ENCODE peak calls at places on chromosomes 12 and 14, in seven cellular contexts. One of them, this sample, is unnamed.

GRCh38 chr12:64056741-64057140 is 165.4 kb downstream of the KICS2 start:
- DNase-seq in IMR-90: no peak
- DNase-seq in heart left ventricle: no peak
- DNase-seq in prostate gland: no peak
- DNase-seq in endothelial cell of umbilical vein: no peak
- DNase-seq in adrenal gland: no peak
- DNase-seq in gastrocnemius medialis: no peak
- DNase-seq in this sample: no peak

GRCh38 chr12:91043408-91043807 is 14.4 kb downstream of the KERA start:
- DNase-seq in IMR-90: no peak
- DNase-seq in heart left ventricle: no peak
- DNase-seq in prostate gland: no peak
- DNase-seq in endothelial cell of umbilical vein: no peak
- DNase-seq in adrenal gland: no peak
- DNase-seq in gastrocnemius medialis: no peak
- DNase-seq in this sample: no peak

GRCh38 chr14:29892327-29892726 is 35.3 kb downstream of the PRKD1 start:
- DNase-seq in IMR-90: peak; percentile 13
- DNase-seq in heart left ventricle: no peak
- DNase-seq in prostate gland: no peak
- DNase-seq in endothelial cell of umbilical vein: no peak
- DNase-seq in adrenal gland: no peak
- DNase-seq in gastrocnemius medialis: no peak
- DNase-seq in this sample: no peak

GRCh38 chr14:74988131-74988530 is 14.6 kb upstream of the EIF2B2 start:
- DNase-seq in IMR-90: peak; percentile 75
- DNase-seq in heart left ventricle: no peak
- DNase-seq in prostate gland: no peak
- DNase-seq in endothelial cell of umbilical vein: peak; percentile 97
- DNase-seq in adrenal gland: no peak
- DNase-seq in gastrocnemius medialis: no peak
- DNase-seq in this sample: no peak

GRCh38 chr12:52945389-52946232 is 3.3 kb upstream of the KRT18 start:
- DNase-seq in IMR-90: peak; percentile 62
- DNase-seq in heart left ventricle: no peak
- DNase-seq in prostate gland: no peak
- DNase-seq in endothelial cell of umbilical vein: peak; percentile 41
- DNase-seq in adrenal gland: no peak
- DNase-seq in gastrocnemius medialis: no peak
- DNase-seq in this sample: peak; percentile 65

GRCh38 chr14:103801459-103801858 is 45.9 kb downstream of the PPP1R13B start:
- DNase-seq in IMR-90: peak; percentile 79
- DNase-seq in heart left ventricle: no peak
- DNase-seq in prostate gland: no peak
- DNase-seq in endothelial cell of umbilical vein: no peak
- DNase-seq in adrenal gland: no peak
- DNase-seq in gastrocnemius medialis: no peak
- DNase-seq in this sample: no peak

GRCh38 chr12:71780207-71780822 is 25.7 kb downstream of the RAB21 start:
- DNase-seq in IMR-90: peak; percentile 50
- DNase-seq in heart left ventricle: peak; percentile 29
- DNase-seq in prostate gland: peak; percentile 20
- DNase-seq in endothelial cell of umbilical vein: peak; percentile 71
- DNase-seq in adrenal gland: peak; percentile 42
- DNase-seq in gastrocnemius medialis: no peak
- DNase-seq in this sample: no peak

GRCh38 chr12:100716658-100716948 is 78.0 kb upstream of the ANO4 start:
- DNase-seq in IMR-90: no peak
- DNase-seq in heart left ventricle: no peak
- DNase-seq in prostate gland: no peak
- DNase-seq in endothelial cell of umbilical vein: no peak
- DNase-seq in adrenal gland: no peak
- DNase-seq in gastrocnemius medialis: no peak
- DNase-seq in this sample: no peak

GRCh38 chr12:100565987-100566545 is 7.4 kb upstream of the GAS2L3 start:
- DNase-seq in IMR-90: no peak
- DNase-seq in heart left ventricle: no peak
- DNase-seq in prostate gland: no peak
- DNase-seq in endothelial cell of umbilical vein: no peak
- DNase-seq in adrenal gland: no peak
- DNase-seq in gastrocnemius medialis: no peak
- DNase-seq in this sample: no peak

GRCh38 chr12:89969098-89969497 is 260.5 kb upstream of the ATP2B1 start:
- DNase-seq in IMR-90: no peak
- DNase-seq in heart left ventricle: no peak
- DNase-seq in prostate gland: no peak
- DNase-seq in endothelial cell of umbilical vein: no peak
- DNase-seq in adrenal gland: no peak
- DNase-seq in gastrocnemius medialis: no peak
- DNase-seq in this sample: no peak

GRCh38 chr14:69151458-69152180 is 1.3 kb downstream of the DCAF5 start:
- DNase-seq in IMR-90: peak; percentile 67
- DNase-seq in heart left ventricle: peak; percentile 83
- DNase-seq in prostate gland: peak; percentile 75
- DNase-seq in endothelial cell of umbilical vein: peak; percentile 67
- DNase-seq in adrenal gland: peak; percentile 83
- DNase-seq in gastrocnemius medialis: peak; percentile 43
- DNase-seq in this sample: peak; percentile 72

GRCh38 chr12:123232472-123232806 is 502 bp downstream of the MPHOSPH9 start:
- DNase-seq in IMR-90: no peak
- DNase-seq in heart left ventricle: no peak
- DNase-seq in prostate gland: peak; percentile 20
- DNase-seq in endothelial cell of umbilical vein: no peak
- DNase-seq in adrenal gland: no peak
- DNase-seq in gastrocnemius medialis: peak; percentile 10
- DNase-seq in this sample: no peak

GRCh38 chr12:54028324-54029201 is at the start of gene HOXC6:
- DNase-seq in IMR-90: no peak
- DNase-seq in heart left ventricle: no peak
- DNase-seq in prostate gland: no peak
- DNase-seq in endothelial cell of umbilical vein: peak; percentile 15
- DNase-seq in adrenal gland: peak; percentile 47
- DNase-seq in gastrocnemius medialis: peak; percentile 61
- DNase-seq in this sample: no peak

GRCh38 chr12:101925935-101926334 is 48.6 kb downstream of the DRAM1 start:
- DNase-seq in IMR-90: no peak
- DNase-seq in heart left ventricle: no peak
- DNase-seq in prostate gland: no peak
- DNase-seq in endothelial cell of umbilical vein: no peak
- DNase-seq in adrenal gland: no peak
- DNase-seq in gastrocnemius medialis: no peak
- DNase-seq in this sample: no peak

GRCh38 chr14:68291820-68292219 is 472.2 kb downstream of the RAD51B start:
- DNase-seq in IMR-90: no peak
- DNase-seq in heart left ventricle: no peak
- DNase-seq in prostate gland: no peak
- DNase-seq in endothelial cell of umbilical vein: no peak
- DNase-seq in adrenal gland: no peak
- DNase-seq in gastrocnemius medialis: no peak
- DNase-seq in this sample: no peak

GRCh38 chr12:1453801-1454200 is 140.6 kb downstream of the FBXL14 start:
- DNase-seq in IMR-90: peak; percentile 39
- DNase-seq in heart left ventricle: no peak
- DNase-seq in prostate gland: no peak
- DNase-seq in endothelial cell of umbilical vein: no peak
- DNase-seq in adrenal gland: no peak
- DNase-seq in gastrocnemius medialis: no peak
- DNase-seq in this sample: no peak

GRCh38 chr12:25581067-25581466 is 28.0 kb upstream of the LMNTD1 start:
- DNase-seq in IMR-90: no peak
- DNase-seq in heart left ventricle: no peak
- DNase-seq in prostate gland: no peak
- DNase-seq in endothelial cell of umbilical vein: no peak
- DNase-seq in adrenal gland: no peak
- DNase-seq in gastrocnemius medialis: no peak
- DNase-seq in this sample: no peak

GRCh38 chr14:77752799-77753516 is 8.0 kb downstream of the SNW1 start:
- DNase-seq in IMR-90: peak; percentile 28
- DNase-seq in heart left ventricle: no peak
- DNase-seq in prostate gland: no peak
- DNase-seq in endothelial cell of umbilical vein: no peak
- DNase-seq in adrenal gland: no peak
- DNase-seq in gastrocnemius medialis: no peak
- DNase-seq in this sample: no peak

GRCh38 chr14:64970041-64970440 is 2.1 kb downstream of the RAB15 start:
- DNase-seq in IMR-90: no peak
- DNase-seq in heart left ventricle: no peak
- DNase-seq in prostate gland: no peak
- DNase-seq in endothelial cell of umbilical vein: no peak
- DNase-seq in adrenal gland: no peak
- DNase-seq in gastrocnemius medialis: no peak
- DNase-seq in this sample: no peak
- TF ChIP-seq POLR2A in IMR-90: no peak
- TF ChIP-seq POLR2A in heart left ventricle: no peak
- TF ChIP-seq POLR2A in prostate gland: no peak
- TF ChIP-seq POLR2A in endothelial cell of umbilical vein: no peak
- TF ChIP-seq POLR2A in adrenal gland: no peak
- TF ChIP-seq POLR2A in gastrocnemius medialis: no peak
- TF ChIP-seq POLR2A in this sample: no peak

DNA sequence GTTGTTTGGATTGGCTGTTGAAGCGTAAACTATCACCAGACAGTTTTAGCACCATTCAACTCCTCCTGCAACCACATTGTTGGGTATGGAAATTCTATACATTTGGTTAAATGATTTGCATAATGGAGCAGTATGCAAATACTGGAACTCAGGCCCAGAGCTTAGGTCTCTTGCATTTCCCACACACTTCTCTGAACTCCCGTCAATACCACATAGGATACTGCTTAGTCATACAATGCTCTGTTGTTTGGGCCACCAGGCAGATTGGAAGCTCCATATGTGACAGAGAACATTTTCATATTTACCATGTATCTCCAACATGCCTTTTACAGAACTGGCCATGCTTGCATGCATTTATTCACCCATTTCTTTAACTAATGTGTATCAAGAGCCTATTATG is 78.0 kb downstream of the IFNG start:
- DNase-seq in IMR-90: no peak
- DNase-seq in heart left ventricle: no peak
- DNase-seq in prostate gland: no peak
- DNase-seq in endothelial cell of umbilical vein: no peak
- DNase-seq in adrenal gland: no peak
- DNase-seq in gastrocnemius medialis: no peak
- DNase-seq in this sample: no peak
- H3K9me3 ChIP-seq in IMR-90: no peaks in the 10 kb centered on the region
- H3K9me3 ChIP-seq in heart left ventricle: no peaks in the 10 kb centered on the region
- H3K9me3 ChIP-seq in prostate gland: no peaks in the 10 kb centered on the region
- H3K9me3 ChIP-seq in endothelial cell of umbilical vein: no peaks in the 10 kb centered on the region
- H3K9me3 ChIP-seq in adrenal gland: no peaks in the 10 kb centered on the region
- H3K9me3 ChIP-seq in gastrocnemius medialis: no peaks in the 10 kb centered on the region
- H3K9me3 ChIP-seq in this sample: no peaks in the 10 kb centered on the region

GRCh38 chr14:33475623-33476022 is 475.3 kb downstream of the EGLN3 start:
- DNase-seq in IMR-90: no peak
- DNase-seq in heart left ventricle: no peak
- DNase-seq in prostate gland: no peak
- DNase-seq in endothelial cell of umbilical vein: peak; percentile 88
- DNase-seq in adrenal gland: peak; percentile 54
- DNase-seq in gastrocnemius medialis: no peak
- DNase-seq in this sample: peak; percentile 56
- TF ChIP-seq CTCF in IMR-90: no peak
- TF ChIP-seq CTCF in heart left ventricle: no peak
- TF ChIP-seq CTCF in prostate gland: no peak
- TF ChIP-seq CTCF in endothelial cell of umbilical vein: peak; percentile 60
- TF ChIP-seq CTCF in adrenal gland: peak; percentile 37
- TF ChIP-seq CTCF in gastrocnemius medialis: no peak
- TF ChIP-seq CTCF in this sample: peak; percentile 49

GRCh38 chr12:109875572-109876131 is 4.7 kb downstream of the GLTP start:
- DNase-seq in IMR-90: no peak
- DNase-seq in heart left ventricle: no peak
- DNase-seq in prostate gland: peak; percentile 58
- DNase-seq in endothelial cell of umbilical vein: no peak
- DNase-seq in adrenal gland: no peak
- DNase-seq in gastrocnemius medialis: no peak
- DNase-seq in this sample: no peak

GRCh38 chr12:109873653-109874052 is 6.7 kb downstream of the GLTP start:
- DNase-seq in IMR-90: peak; percentile 42
- DNase-seq in heart left ventricle: no peak
- DNase-seq in prostate gland: peak; percentile 85
- DNase-seq in endothelial cell of umbilical vein: no peak
- DNase-seq in adrenal gland: no peak
- DNase-seq in gastrocnemius medialis: no peak
- DNase-seq in this sample: no peak

GRCh38 chr12:109868182-109869051 is 11.9 kb downstream of the GLTP start:
- DNase-seq in IMR-90: no peak
- DNase-seq in heart left ventricle: no peak
- DNase-seq in prostate gland: peak; percentile 60
- DNase-seq in endothelial cell of umbilical vein: no peak
- DNase-seq in adrenal gland: no peak
- DNase-seq in gastrocnemius medialis: no peak
- DNase-seq in this sample: no peak

GRCh38 chr12:109870648-109871047 is 9.7 kb downstream of the GLTP start:
- DNase-seq in IMR-90: peak; percentile 74
- DNase-seq in heart left ventricle: no peak
- DNase-seq in prostate gland: no peak
- DNase-seq in endothelial cell of umbilical vein: peak; percentile 22
- DNase-seq in adrenal gland: no peak
- DNase-seq in gastrocnemius medialis: no peak
- DNase-seq in this sample: no peak

GRCh38 chr12:109871678-109872314 is 8.5 kb downstream of the GLTP start:
- DNase-seq in IMR-90: peak; percentile 23
- DNase-seq in heart left ventricle: no peak
- DNase-seq in prostate gland: peak; percentile 30
- DNase-seq in endothelial cell of umbilical vein: no peak
- DNase-seq in adrenal gland: no peak
- DNase-seq in gastrocnemius medialis: no peak
- DNase-seq in this sample: no peak
- TF ChIP-seq POLR2A in IMR-90: no peak
- TF ChIP-seq POLR2A in heart left ventricle: no peak
- TF ChIP-seq POLR2A in prostate gland: no peak
- TF ChIP-seq POLR2A in endothelial cell of umbilical vein: no peak
- TF ChIP-seq POLR2A in adrenal gland: no peak
- TF ChIP-seq POLR2A in gastrocnemius medialis: no peak
- TF ChIP-seq POLR2A in this sample: no peak

DNA sequence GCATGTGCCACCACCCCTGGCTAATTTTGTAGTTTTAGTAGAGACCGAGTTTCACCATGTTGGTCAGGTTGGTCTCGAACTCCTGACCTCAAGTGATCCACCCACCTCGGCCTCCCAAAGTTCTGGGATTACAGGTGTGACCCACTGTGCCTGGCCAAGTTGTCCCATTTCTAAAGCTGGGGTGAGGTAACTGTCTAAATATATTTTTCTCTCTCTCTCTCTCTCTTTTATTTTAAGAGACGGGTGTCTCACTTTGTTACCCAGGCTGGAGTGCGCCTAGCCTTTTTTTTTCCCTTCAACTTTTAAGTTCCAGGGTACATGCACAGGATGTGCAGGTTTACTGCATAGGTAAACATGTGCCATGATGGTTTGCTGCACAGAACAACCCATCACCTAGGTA is 8.6 kb downstream of the ATF1 start:
- DNase-seq in IMR-90: no peak
- DNase-seq in heart left ventricle: no peak
- DNase-seq in prostate gland: no peak
- DNase-seq in endothelial cell of umbilical vein: no peak
- DNase-seq in adrenal gland: no peak
- DNase-seq in gastrocnemius medialis: no peak
- DNase-seq in this sample: no peak
- H3K9me3 ChIP-seq in IMR-90: no peaks in the 10 kb centered on the region
- H3K9me3 ChIP-seq in heart left ventricle: no peaks in the 10 kb centered on the region
- H3K9me3 ChIP-seq in prostate gland: no peaks in the 10 kb centered on the region
- H3K9me3 ChIP-seq in endothelial cell of umbilical vein: no peaks in the 10 kb centered on the region
- H3K9me3 ChIP-seq in adrenal gland: no peaks in the 10 kb centered on the region
- H3K9me3 ChIP-seq in gastrocnemius medialis: no peaks in the 10 kb centered on the region
- H3K9me3 ChIP-seq in this sample: no peaks in the 10 kb centered on the region

This sample was measured in Peyer's patch.